ENCODE peak calls at places on chromosome 4, in four cellular contexts. Y, F, C and S are unnamed samples.

GRCh38 chr4:161856711-161857326 is 307.0 kb downstream of the FSTL5 start:
- DNase-seq in Y (no peak), F (no peak), C (no peak), S (no peak)

GRCh38 chr4:5758741-5759140 is 47.7 kb downstream of the EVC start:
- DNase-seq in Y (no peak), F (no peak), C (no peak), S (peak)

GRCh38 chr4:151810476-151810875 is 49.7 kb upstream of the GATB start:
- DNase-seq in Y (no peak), F (no peak), C (no peak), S (no peak)

GRCh38 chr4:141080668-141081067 is 52.6 kb downstream of the RNF150 start:
- DNase-seq in Y (no peak), F (no peak), C (no peak), S (no peak)

GRCh38 chr4:146142768-146143167 is 32.8 kb upstream of the LSM6 start:
- DNase-seq in Y (no peak), F (no peak), C (no peak), S (no peak)

GRCh38 chr4:26509681-26510333 is 19.5 kb upstream of the CCKAR start:
- DNase-seq in Y (no peak), F (no peak), C (no peak), S (no peak)

GRCh38 chr4:109990307-109991257 is 77.9 kb downstream of the EGF start:
- DNase-seq in Y (peak), F (no peak), C (no peak), S (no peak)

GRCh38 chr4:172869621-172870268 is 298.9 kb upstream of the GALNT7 start:
- DNase-seq in Y (no peak), F (no peak), C (no peak), S (no peak)

GRCh38 chr4:159487284-159487747 is 384.4 kb downstream of the RAPGEF2 start:
- DNase-seq in Y (peak), F (no peak), C (peak), S (peak)

GRCh38 chr4:178275671-178276360 is 833.6 kb upstream of the AGA start:
- DNase-seq in Y (no peak), F (no peak), C (no peak), S (no peak)

GRCh38 chr4:133270021-133270570 is 121.0 kb downstream of the PCDH10 start:
- DNase-seq in Y (no peak), F (no peak), C (no peak), S (no peak)

GRCh38 chr4:183323295-183323694 is 1.1 kb upstream of the CLDN24 start:
- DNase-seq in Y (no peak), F (no peak), C (no peak), S (no peak)

GRCh38 chr4:102328045-102328444 is 17.2 kb downstream of the SLC39A8 start:
- DNase-seq in Y (no peak), F (no peak), C (no peak), S (no peak)

GRCh38 chr4:27096142-27096824 is 235.6 kb downstream of the STIM2 start:
- DNase-seq in Y (no peak), F (no peak), C (no peak), S (no peak)

GRCh38 chr4:102780476-102781144 is 19.8 kb upstream of the MANBA start:
- DNase-seq in Y (no peak), F (no peak), C (no peak), S (peak)

GRCh38 chr4:1417522-1418390 is 11.5 kb upstream of the NKX1-1 start:
- DNase-seq in Y (no peak), F (no peak), C (peak), S (no peak)

GRCh38 chr4:118910221-118910620 is 21.6 kb downstream of the SYNPO2 start:
- DNase-seq in Y (no peak), F (no peak), C (no peak), S (no peak)

GRCh38 chr4:145799225-145799624 is 119.3 kb downstream of the C4orf51 start:
- DNase-seq in Y (no peak), F (no peak), C (no peak), S (no peak)

DNA sequence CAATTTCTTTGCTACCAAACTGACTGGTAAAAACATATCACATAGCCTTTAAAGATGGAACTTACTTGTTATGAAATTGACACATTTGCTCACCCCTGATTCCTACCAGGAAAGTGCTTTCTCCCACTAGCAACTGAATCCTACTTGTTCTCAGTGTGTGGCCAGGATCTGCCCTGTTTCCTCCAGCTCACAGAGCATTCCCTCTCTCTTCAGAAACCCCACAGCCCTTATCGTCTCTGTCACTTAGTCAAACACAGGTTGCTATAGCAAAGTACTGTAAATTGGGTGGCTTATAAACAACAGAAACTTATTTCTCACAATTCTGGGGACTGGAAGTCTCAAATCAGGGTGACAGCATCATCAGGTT is 265.2 kb upstream of the BOD1L1 start:
- DNase-seq in Y (no peak), F (no peak), C (no peak), S (no peak)
- TF ChIP-seq POLR2A in Y (no peak), F (no peak), C (no peak), S (no peak)

DNA sequence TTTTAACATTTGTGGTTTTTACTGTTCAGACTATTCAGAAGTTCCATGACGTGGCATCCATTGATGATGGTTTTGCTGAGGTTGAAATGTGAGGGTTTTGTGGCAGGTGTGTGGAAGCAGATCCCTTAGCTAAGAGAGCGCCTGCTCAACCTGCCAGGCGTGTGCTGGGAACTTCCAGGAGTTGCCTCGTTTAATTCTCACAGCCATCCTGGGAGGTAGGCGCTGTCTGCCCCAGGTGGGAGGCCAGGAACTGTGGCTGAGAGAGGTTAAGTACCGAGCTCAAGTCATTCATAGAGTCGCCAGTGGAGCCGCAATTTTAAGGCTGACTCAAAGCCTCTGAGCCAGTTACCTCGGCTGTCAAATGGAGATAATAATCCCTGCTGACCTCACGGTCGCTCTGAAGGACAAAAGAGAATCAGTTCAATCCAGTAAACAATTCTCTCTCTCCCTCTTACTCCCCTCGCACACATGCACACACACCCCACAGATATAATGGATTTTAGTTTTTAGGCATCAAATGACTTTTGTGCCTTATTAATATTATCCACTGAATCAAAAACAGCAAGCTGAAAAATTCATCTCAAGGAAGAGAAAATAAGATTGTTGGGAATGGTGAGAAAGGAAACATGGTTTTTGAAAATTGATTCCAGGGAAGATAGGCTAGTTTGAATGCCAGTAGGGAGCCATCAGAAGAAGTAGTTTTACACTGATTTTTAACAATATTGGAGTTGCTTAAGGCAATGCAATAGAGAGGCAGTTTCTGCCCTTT is 171.4 kb downstream of the PTTG2 start:
- DNase-seq in Y (no peak), F (no peak), C (no peak), S (no peak)
- TF ChIP-seq POLR2A in Y (peak), F (no peak), C (no peak), S (no peak)

GRCh38 chr4:169263791-169264392 is 6.9 kb downstream of the SH3RF1 start:
- DNase-seq in Y (no peak), F (no peak), C (peak), S (no peak)
- TF ChIP-seq POLR2A in Y (no peak), F (no peak), C (no peak), S (no peak)

DNA sequence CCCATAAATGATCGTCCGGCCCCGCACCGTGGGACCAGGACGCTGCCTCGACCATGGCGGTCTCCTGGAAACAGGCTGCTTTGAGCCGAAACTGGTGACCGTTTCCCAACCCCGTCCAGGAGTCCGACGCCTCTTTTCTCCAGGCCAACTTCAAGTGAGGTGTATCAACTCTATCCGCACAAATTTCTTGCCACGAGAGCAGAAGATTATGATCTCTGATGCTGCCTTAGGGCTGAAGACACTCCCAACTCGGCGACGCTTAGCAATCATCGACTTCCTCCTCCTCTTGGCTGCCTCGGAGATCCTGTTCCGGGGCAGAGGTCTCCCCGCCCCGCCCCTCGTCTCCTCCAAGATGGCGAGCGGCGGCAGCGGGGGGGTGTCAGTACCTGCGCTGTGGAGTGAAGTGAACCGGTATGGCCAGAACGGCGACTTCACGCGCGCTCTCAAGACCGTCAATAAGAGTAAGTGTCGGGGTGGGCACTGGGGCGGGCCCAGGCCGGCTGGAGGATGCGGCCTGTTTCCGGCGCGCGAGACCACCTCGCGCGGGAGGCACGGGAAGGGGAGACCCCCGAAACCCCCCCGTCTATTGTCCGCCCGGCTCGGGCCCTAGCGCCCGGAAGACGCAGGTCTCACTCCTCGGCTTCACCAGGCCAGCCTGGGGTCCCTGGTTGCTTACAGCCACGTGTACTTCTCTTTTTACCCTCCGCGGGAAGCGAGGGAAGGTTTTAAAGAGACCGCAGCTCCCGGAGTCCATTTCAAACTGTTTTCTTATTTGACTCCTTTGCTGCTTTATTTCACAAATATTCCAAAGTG is at the start of gene SRP72:
- DNase-seq in Y (peak), F (peak), C (peak), S (peak)
- TF ChIP-seq POLR2A in Y (peak), F (peak), C (peak), S (peak)

GRCh38 chr4:73404042-73404441 is at the start of gene ALB:
- DNase-seq in Y (no peak), F (no peak), C (no peak), S (no peak)
- TF ChIP-seq POLR2A in Y (no peak), F (no peak), C (no peak), S (no peak)

DNA sequence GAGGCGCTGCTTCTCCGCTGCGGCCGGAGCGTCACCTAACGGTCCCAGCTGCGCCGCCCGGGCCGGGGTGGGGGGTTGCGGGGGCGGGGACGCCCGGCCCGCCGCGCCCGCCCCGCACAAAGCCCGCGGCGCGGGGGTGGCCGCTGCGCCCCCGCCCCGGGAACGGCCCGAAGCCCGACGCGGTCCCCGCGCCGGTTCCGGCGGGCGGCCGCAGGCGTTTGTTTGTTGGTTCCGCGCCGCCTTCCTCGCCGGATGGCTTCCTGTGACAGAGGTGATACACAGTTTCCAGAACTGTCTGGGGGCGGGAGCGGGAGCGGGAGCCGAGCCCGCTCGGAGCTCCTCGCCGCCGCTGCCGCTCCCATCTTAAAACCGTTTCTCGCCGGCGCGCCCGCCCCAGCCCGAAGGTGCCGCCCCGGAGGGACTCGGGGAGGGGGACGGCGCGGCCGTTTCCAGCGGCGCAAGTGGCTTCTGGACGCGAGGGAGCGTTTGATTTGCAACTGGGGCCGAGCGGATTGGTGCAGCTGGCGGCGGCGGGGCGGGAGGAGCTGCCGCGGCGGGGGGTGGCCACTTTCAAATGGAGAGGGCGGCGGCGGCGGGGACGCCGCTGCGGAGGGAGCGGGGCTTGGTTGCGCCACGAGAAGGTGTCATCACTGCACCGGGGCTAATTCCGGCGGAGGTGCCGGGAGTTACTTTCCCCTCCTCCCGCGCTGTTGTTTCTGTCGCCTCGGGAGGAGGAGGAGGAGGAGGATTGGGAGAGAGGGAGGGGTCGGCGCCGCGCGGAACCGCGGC is 2.3 kb downstream of the JADE1 start:
- DNase-seq in Y (peak), F (peak), C (peak), S (peak)
- TF ChIP-seq POLR2A in Y (peak), F (peak), C (no peak), S (peak)

GRCh38 chr4:78610546-78611214 is 59.1 kb downstream of the ANXA3 start:
- DNase-seq in Y (no peak), F (no peak), C (no peak), S (no peak)

GRCh38 chr4:78608684-78609083 is 57.1 kb downstream of the ANXA3 start:
- DNase-seq in Y (no peak), F (no peak), C (no peak), S (no peak)

GRCh38 chr4:78609580-78609979 is 58.0 kb downstream of the ANXA3 start:
- DNase-seq in Y (no peak), F (no peak), C (no peak), S (no peak)

GRCh38 chr4:78612398-78613005 is 60.9 kb downstream of the ANXA3 start:
- DNase-seq in Y (no peak), F (no peak), C (no peak), S (no peak)

DNA sequence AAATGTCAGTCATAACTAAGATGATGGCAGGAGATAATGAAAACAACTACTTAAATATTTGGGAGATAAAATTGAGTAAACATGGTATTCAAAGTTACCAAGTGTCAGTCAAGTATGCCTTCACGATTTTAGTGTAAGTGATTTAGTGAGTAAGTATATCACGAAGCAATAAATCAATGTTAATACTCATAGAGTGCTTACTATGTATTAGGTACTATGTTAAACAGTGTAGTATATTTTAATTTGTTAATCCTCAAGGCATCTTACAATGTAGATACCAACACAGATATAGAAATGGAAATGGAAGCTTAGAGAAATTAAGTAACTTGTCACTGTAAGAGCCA is 59.6 kb downstream of the ANXA3 start:
- DNase-seq in Y (no peak), F (no peak), C (no peak), S (no peak)
- TF ChIP-seq POLR2A in Y (no peak), F (no peak), C (no peak), S (no peak)

GRCh38 chr4:14729605-14730004 is 272.7 kb upstream of the CPEB2 start:
- DNase-seq in Y (no peak), F (no peak), C (no peak), S (no peak)
- TF ChIP-seq POLR2A in Y (no peak), F (no peak), C (no peak), S (no peak)

GRCh38 chr4:10006236-10006603 is 15.1 kb downstream of the SLC2A9 start:
- DNase-seq in Y (no peak), F (no peak), C (peak), S (no peak)
- TF ChIP-seq POLR2A in Y (no peak), F (no peak), C (no peak), S (no peak)